ENCODE peak calls at places on chromosome 14, in eight cellular contexts. D is GM12878, H is transverse colon, I is stomach, V is sigmoid colon, L is SK-N-SH, M is esophagus muscularis mucosa, X is H1. N is an unnamed sample.
A peak's percentile ranks its signal among the peaks of the same experiment; 100 is the strongest.

GRCh38 chr14:31990959-31991541 is 86.1 kb upstream of the ARHGAP5 start:
- DNase-seq in D (no peak), H (no peak), I (no peak), V (no peak), L (no peak), M (no peak), X (no peak), N (no peak)

GRCh38 chr14:50741571-50741970 is 73.5 kb upstream of the SAV1 start:
- DNase-seq in D (no peak), H (no peak), I (no peak), V (no peak), L (no peak), M (no peak), X (no peak), N (no peak)

GRCh38 chr14:51498411-51499227 is 153.1 kb upstream of the FRMD6 start:
- DNase-seq in D (no peak), H (no peak), I (no peak), V (peak; percentile 68), L (no peak), M (no peak), X (no peak), N (no peak)

GRCh38 chr14:54177861-54178591 is 218.8 kb upstream of the CDKN3 start:
- DNase-seq in D (no peak), H (no peak), I (no peak), V (no peak), L (no peak), M (no peak), X (no peak), N (no peak)

GRCh38 chr14:30985796-30986195 is 39.7 kb upstream of the AP4S1 start:
- DNase-seq in D (no peak), H (no peak), I (no peak), V (no peak), L (no peak), M (no peak), X (no peak), N (no peak)

GRCh38 chr14:73472182-73473114 is 14.1 kb upstream of the NUMB start:
- DNase-seq in D (peak; percentile 57), H (no peak), I (no peak), V (no peak), L (peak; percentile 67), M (no peak), X (no peak), N (no peak)

GRCh38 chr14:91273273-91273884 is 28.9 kb upstream of the GPR68 start:
- DNase-seq in D (no peak), H (no peak), I (no peak), V (no peak), L (no peak), M (no peak), X (no peak), N (no peak)

GRCh38 chr14:85575617-85575898 is 45.6 kb downstream of the FLRT2 start:
- DNase-seq in D (no peak), H (no peak), I (no peak), V (no peak), L (no peak), M (no peak), X (no peak), N (no peak)

GRCh38 chr14:100383727-100384158 is 60.6 kb downstream of the SLC25A47 start:
- DNase-seq in D (no peak), H (peak; percentile 75), I (peak; percentile 77), V (peak; percentile 74), L (peak; percentile 87), M (no peak), X (peak; percentile 87), N (no peak)

GRCh38 chr14:84399296-84399910 is 1130.5 kb upstream of the FLRT2 start:
- DNase-seq in D (no peak), H (no peak), I (no peak), V (no peak), L (no peak), M (no peak), X (no peak), N (no peak)

GRCh38 chr14:63899953-63900352 is 47.1 kb downstream of the SYNE2 start:
- DNase-seq in D (no peak), H (no peak), I (no peak), V (no peak), L (no peak), M (no peak), X (no peak), N (no peak)

GRCh38 chr14:31994391-31995033 is 82.6 kb upstream of the ARHGAP5 start:
- DNase-seq in D (no peak), H (no peak), I (no peak), V (no peak), L (no peak), M (peak; percentile 86), X (no peak), N (no peak)

GRCh38 chr14:49586673-49587460 is 687 bp upstream of the RPS29 start:
- DNase-seq in D (peak; percentile 67), H (peak; percentile 27), I (no peak), V (no peak), L (peak; percentile 60), M (no peak), X (no peak), N (no peak)

GRCh38 chr14:88951370-88951769 is 126.9 kb downstream of the TTC8 start:
- DNase-seq in D (no peak), H (no peak), I (no peak), V (no peak), L (no peak), M (no peak), X (no peak), N (no peak)

GRCh38 chr14:88950069-88950468 is 125.6 kb downstream of the TTC8 start:
- DNase-seq in D (no peak), H (no peak), I (no peak), V (no peak), L (no peak), M (no peak), X (no peak), N (no peak)

GRCh38 chr14:88955470-88955869 is 131.0 kb downstream of the TTC8 start:
- DNase-seq in D (no peak), H (no peak), I (no peak), V (no peak), L (no peak), M (no peak), X (no peak), N (no peak)

GRCh38 chr14:88948199-88948598 is 123.7 kb downstream of the TTC8 start:
- DNase-seq in D (no peak), H (no peak), I (no peak), V (no peak), L (no peak), M (no peak), X (no peak), N (no peak)

GRCh38 chr14:88952901-88953300 is 128.4 kb downstream of the TTC8 start:
- DNase-seq in D (no peak), H (no peak), I (no peak), V (no peak), L (no peak), M (no peak), X (no peak), N (no peak)
- TF ChIP-seq EP300 in D (no peak), H (no peak), I (no peak), V (no peak), L (no peak), M (no peak), X (no peak), N (no peak)

GRCh38 chr14:42535397-42535796 is 928.7 kb downstream of the LRFN5 start:
- DNase-seq in D (no peak), H (no peak), I (no peak), V (no peak), L (no peak), M (no peak), X (no peak), N (no peak)
- H3K4me3 ChIP-seq in D (no peak overlapping the region), H (no peak overlapping the region), I (no peak overlapping the region), V (no peak overlapping the region), L (no peak overlapping the region), M (no peak overlapping the region), X (no peak overlapping the region), N (no peak overlapping the region)

DNA sequence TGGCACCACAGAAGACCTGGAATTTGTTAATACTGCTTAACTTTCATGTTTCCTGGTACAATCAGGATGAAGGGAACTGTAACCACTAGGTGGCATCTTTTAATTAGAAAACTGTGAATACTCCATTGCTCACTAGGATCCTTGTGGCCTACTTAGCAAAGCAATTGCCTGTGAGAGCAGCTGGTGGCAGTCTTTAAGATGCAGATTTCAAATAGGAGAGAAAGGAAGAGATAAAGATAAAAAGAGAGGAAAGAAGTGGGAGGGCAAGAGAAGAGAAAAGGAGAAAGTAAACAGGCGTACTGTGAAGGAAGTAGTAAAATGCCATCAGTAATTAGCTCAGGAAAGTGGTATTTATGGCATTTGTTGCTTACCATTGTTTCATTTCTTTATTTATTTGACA is 114.5 kb downstream of the RAD51B start:
- DNase-seq in D (peak; percentile 42), H (peak; percentile 18), I (no peak), V (no peak), L (peak; percentile 53), M (no peak), X (no peak), N (no peak)
- TF ChIP-seq POLR2AphosphoS5 in D (no peak), H (peak; percentile 13), I (no peak), V (peak; percentile 10), L (no peak), M (no peak), X (no peak), N (no peak)

GRCh38 chr14:22974530-22975313 is 7.6 kb downstream of the AJUBA start:
- DNase-seq in D (no peak), H (no peak), I (no peak), V (no peak), L (no peak), M (no peak), X (no peak), N (no peak)

GRCh38 chr14:22971152-22971551 is 11.2 kb downstream of the AJUBA start:
- DNase-seq in D (no peak), H (no peak), I (no peak), V (no peak), L (no peak), M (no peak), X (no peak), N (no peak)

GRCh38 chr14:22972313-22972930 is 9.9 kb downstream of the AJUBA start:
- DNase-seq in D (no peak), H (no peak), I (no peak), V (no peak), L (no peak), M (no peak), X (no peak), N (no peak)

GRCh38 chr14:22976620-22977433 is 5.5 kb downstream of the AJUBA start:
- DNase-seq in D (no peak), H (peak; percentile 31), I (peak; percentile 48), V (no peak), L (no peak), M (no peak), X (no peak), N (peak; percentile 20)

DNA sequence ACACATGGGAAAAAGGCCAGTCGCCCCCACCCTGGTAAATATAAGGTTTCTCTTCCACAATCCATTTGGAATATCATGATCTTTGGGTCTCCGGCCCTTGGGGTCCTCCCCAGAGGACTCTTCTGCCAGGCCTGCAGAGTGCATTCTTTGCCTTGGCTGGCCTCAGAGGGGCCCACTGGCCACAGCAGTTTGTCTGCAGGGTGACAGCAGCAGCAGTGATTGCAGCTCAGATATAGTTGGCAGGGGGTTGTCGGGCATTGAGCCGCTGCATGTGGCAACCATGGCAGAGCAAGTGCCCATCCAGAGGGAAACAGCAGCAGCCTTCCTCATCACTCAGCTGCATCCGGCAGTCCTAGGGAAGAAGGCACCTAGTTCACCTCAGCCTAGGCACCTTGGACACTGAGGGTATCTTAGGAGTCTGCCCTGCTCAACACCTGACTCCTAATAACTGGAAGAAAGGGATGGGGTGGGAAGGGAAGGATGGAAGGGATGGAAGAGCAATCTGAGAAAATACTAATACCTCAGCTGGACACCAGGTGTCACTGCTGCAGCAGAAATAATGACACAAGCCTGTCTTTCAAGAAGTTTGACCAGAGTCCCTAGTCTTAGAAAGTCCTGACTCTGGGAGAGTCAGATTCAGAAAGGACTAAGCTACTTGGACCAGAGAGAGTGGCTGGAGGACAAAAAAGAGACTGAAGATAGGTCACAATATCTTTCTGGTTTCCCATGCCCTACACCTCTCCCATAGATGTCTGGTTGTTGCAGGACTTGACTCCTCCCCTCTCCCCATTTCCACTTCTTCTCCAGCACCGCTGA is 8.9 kb downstream of the AJUBA start:
- DNase-seq in D (no peak), H (peak; percentile 55), I (peak; percentile 51), V (no peak), L (peak; percentile 67), M (no peak), X (peak; percentile 66), N (no peak)
- TF ChIP-seq EP300 in D (no peak), H (no peak), I (no peak), V (no peak), L (no peak), M (no peak), X (no peak), N (no peak)